ENCODE peak calls at places on chromosomes 3 and 15, in four cellular contexts. P, A, W and S are unnamed samples.

GRCh38 chr15:100001405-100001804 is 268.2 kb upstream of the LYSMD4 start:
- DNase-seq in A (no peak), P (no peak), W (no peak), S (no peak)

GRCh38 chr3:60555704-60556340 is 695.4 kb downstream of the FHIT start:
- DNase-seq in A (no peak), W (no peak), P (no peak), S (no peak)

GRCh38 chr3:43764471-43764870 is 73.7 kb downstream of the ABHD5 start:
- DNase-seq in A (no peak), P (no peak), W (no peak), S (no peak)

GRCh38 chr15:33197636-33198035 is 3.1 kb upstream of the FMN1 start:
- DNase-seq in W (no peak), P (no peak), A (no peak), S (no peak)

GRCh38 chr15:70096215-70096974 is 1.3 kb downstream of the TLE3 start:
- DNase-seq in W (peak), A (no peak), P (peak), S (peak)

GRCh38 chr3:179546814-179547241 is 15.9 kb upstream of the ACTL6A start:
- DNase-seq in P (no peak), W (no peak), A (no peak), S (no peak)

GRCh38 chr3:187567741-187568140 is 102.5 kb downstream of the SST start:
- DNase-seq in P (no peak), W (no peak), A (no peak), S (no peak)

GRCh38 chr3:13718437-13718836 is 161.4 kb downstream of the WNT7A start:
- DNase-seq in W (peak), P (no peak), A (peak), S (peak)

GRCh38 chr3:158101330-158102218 is 4.6 kb downstream of the SHOX2 start:
- DNase-seq in P (no peak), A (no peak), W (no peak), S (no peak)

GRCh38 chr3:55329849-55330248 is 157.3 kb downstream of the WNT5A start:
- DNase-seq in P (no peak), A (no peak), W (no peak), S (no peak)

GRCh38 chr3:84717894-84718293 is 240.9 kb upstream of the CADM2 start:
- DNase-seq in W (no peak), A (no peak), P (no peak), S (no peak)

GRCh38 chr15:78033864-78034263 is 43.6 kb downstream of the TBC1D2B start:
- DNase-seq in A (peak), W (no peak), P (no peak), S (no peak)

GRCh38 chr15:89164712-89165211 is 56.6 kb downstream of the RLBP1 start:
- DNase-seq in P (no peak), W (no peak), A (no peak), S (no peak)

GRCh38 chr3:135329479-135329878 is 534.4 kb downstream of the EPHB1 start:
- DNase-seq in P (peak), W (no peak), A (no peak), S (no peak)

GRCh38 chr3:25090869-25091453 is 337.1 kb upstream of the RARB start:
- DNase-seq in P (no peak), W (no peak), A (no peak), S (no peak)

GRCh38 chr3:171770689-171771620 is 39.3 kb downstream of the PLD1 start:
- DNase-seq in P (no peak), W (peak), A (peak), S (no peak)

GRCh38 chr3:11155341-11156025 is 1.2 kb downstream of the HRH1 start:
- DNase-seq in W (peak), A (no peak), P (peak), S (peak)

GRCh38 chr15:45134682-45135604 is 5.1 kb downstream of the DUOX1 start:
- DNase-seq in A (no peak), W (no peak), P (peak), S (peak)